ENCODE peak calls at places on chromosomes 1 and 21, in four cellular contexts. K is fibroblast of mammary gland, U is BJ, R is kidney. S is an unnamed sample.
A peak's percentile ranks its signal among the peaks of the same experiment; 100 is the strongest.

GRCh38 chr1:23793018-23793781 is 2.3 kb downstream of the LYPLA2 start:
- DNase-seq in K (peak; percentile 60), U (no peak), R (peak; percentile 83), S (peak; percentile 49)

GRCh38 chr1:204513117-204513716 is 3.0 kb upstream of the MDM4 start:
- DNase-seq in K (no peak), U (no peak), R (no peak), S (no peak)

GRCh38 chr1:158203693-158204457 is 23.2 kb downstream of the CD1D start:
- DNase-seq in K (peak; percentile 73), U (no peak), R (no peak), S (peak; percentile 81)

GRCh38 chr1:86965012-86965826 is 50.8 kb downstream of the HS2ST1 start:
- DNase-seq in K (peak; percentile 55), U (no peak), R (no peak), S (peak; percentile 73)

GRCh38 chr1:178768423-178768822 is 43.4 kb downstream of the RALGPS2 start:
- DNase-seq in K (peak; percentile 53), U (no peak), R (no peak), S (peak; percentile 50)

GRCh38 chr1:216851073-216851472 is 127.8 kb upstream of the ESRRG start:
- DNase-seq in K (no peak), U (no peak), R (no peak), S (no peak)

GRCh38 chr1:184567648-184568047 is 180.8 kb downstream of the C1orf21 start:
- DNase-seq in K (no peak), U (no peak), R (no peak), S (peak; percentile 60)

GRCh38 chr1:157117527-157118057 is 18.0 kb upstream of the ETV3L start:
- DNase-seq in K (no peak), U (no peak), R (no peak), S (no peak)

GRCh38 chr1:107480548-107480947 is 339.7 kb downstream of the NTNG1 start:
- DNase-seq in K (no peak), U (no peak), R (peak; percentile 64), S (no peak)

GRCh38 chr1:187848321-187848720 is 1019.6 kb downstream of the PLA2G4A start:
- DNase-seq in K (no peak), U (no peak), R (no peak), S (peak; percentile 5)

GRCh38 chr1:115557715-115558114 is 84.1 kb upstream of the VANGL1 start:
- DNase-seq in K (no peak), U (no peak), R (no peak), S (no peak)

GRCh38 chr1:206895320-206895719 is 1.9 kb upstream of the IL24 start:
- DNase-seq in K (no peak), U (no peak), R (no peak), S (no peak)

GRCh38 chr1:101288491-101288944 is 51.7 kb downstream of the S1PR1 start:
- DNase-seq in K (peak; percentile 91), U (peak; percentile 60), R (no peak), S (peak; percentile 94)

GRCh38 chr21:14972678-14973077 is 92.1 kb downstream of the NRIP1 start:
- DNase-seq in K (no peak), U (no peak), R (no peak), S (no peak)

GRCh38 chr1:116036255-116036654 is 59.9 kb downstream of the SLC22A15 start:
- DNase-seq in K (no peak), U (no peak), R (no peak), S (no peak)

GRCh38 chr1:49995734-49996133 is 28.0 kb downstream of the AGBL4 start:
- DNase-seq in K (no peak), U (no peak), R (no peak), S (no peak)

GRCh38 chr1:63601912-63602311 is 8.7 kb downstream of the PGM1 start:
- DNase-seq in K (no peak), U (no peak), R (no peak), S (no peak)

GRCh38 chr1:117616356-117616755 is 10.5 kb downstream of the TENT5C start:
- DNase-seq in K (no peak), U (no peak), R (peak; percentile 71), S (no peak)

GRCh38 chr1:117615474-117615873 is 9.6 kb downstream of the TENT5C start:
- DNase-seq in K (no peak), U (no peak), R (no peak), S (no peak)

GRCh38 chr1:117613249-117613968 is 7.6 kb downstream of the TENT5C start:
- DNase-seq in K (peak; percentile 22), U (no peak), R (no peak), S (no peak)

GRCh38 chr1:117612517-117613248 is 6.8 kb downstream of the TENT5C start:
- DNase-seq in K (peak; percentile 87), U (peak; percentile 49), R (no peak), S (no peak)

GRCh38 chr1:117613969-117614865 is 8.4 kb downstream of the TENT5C start:
- DNase-seq in K (no peak), U (no peak), R (no peak), S (no peak)
- H3K4me3 ChIP-seq in K (no peak overlapping the region), U (no peak overlapping the region), R (peak overlapping the region; percentile 36), S (no peak overlapping the region)

GRCh38 chr1:214280386-214281029 is 451 bp upstream of the SMYD2 start:
- DNase-seq in K (peak; percentile 43), U (no peak), R (peak; percentile 82), S (peak; percentile 50)
- TF ChIP-seq CTCF in K (no peak), U (no peak), R (no peak), S (no peak)

GRCh38 chr1:11873395-11873794 is 14.7 kb upstream of the NPPB start:
- DNase-seq in K (no peak), U (no peak), R (no peak), S (no peak)

GRCh38 chr1:11874624-11875023 is 15.9 kb upstream of the NPPB start:
- DNase-seq in K (no peak), U (no peak), R (peak; percentile 81), S (no peak)

GRCh38 chr1:11873954-11874562 is 15.3 kb upstream of the NPPB start:
- DNase-seq in K (no peak), U (no peak), R (peak; percentile 95), S (no peak)

GRCh38 chr1:11878081-11878890 is 19.5 kb upstream of the NPPB start:
- DNase-seq in K (no peak), U (no peak), R (no peak), S (no peak)

DNA sequence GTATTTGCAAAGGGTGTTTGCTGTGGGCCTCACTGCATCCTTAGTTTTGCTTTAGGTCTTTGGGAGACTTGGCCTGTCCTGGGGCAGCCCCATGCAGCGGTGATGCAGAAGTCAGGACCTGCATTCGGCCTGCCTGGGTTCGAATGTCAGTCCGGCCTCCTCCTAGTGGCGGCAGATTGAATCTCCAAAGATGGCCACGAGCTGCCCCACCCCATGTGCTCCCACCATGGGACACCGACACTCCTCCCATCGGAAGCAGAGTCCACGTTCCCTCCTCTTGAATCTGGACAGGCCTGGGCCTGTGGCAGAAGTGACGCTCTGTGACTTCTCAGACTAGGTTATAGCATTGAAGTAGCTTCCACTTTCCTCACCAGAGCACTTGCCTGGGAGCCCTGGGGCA is 16.3 kb upstream of the NPPB start:
- DNase-seq in K (no peak), U (no peak), R (no peak), S (no peak)
- H3K4me3 ChIP-seq in K (no peak overlapping the region), U (no peak overlapping the region), R (no peak overlapping the region), S (no peak overlapping the region)

GRCh38 chr1:233172201-233172600 is 123.3 kb downstream of the PCNX2 start:
- DNase-seq in K (peak; percentile 50), U (no peak), R (no peak), S (peak; percentile 72)
- TF ChIP-seq CTCF in K (peak; percentile 26), U (no peak), R (no peak), S (peak; percentile 34)

DNA sequence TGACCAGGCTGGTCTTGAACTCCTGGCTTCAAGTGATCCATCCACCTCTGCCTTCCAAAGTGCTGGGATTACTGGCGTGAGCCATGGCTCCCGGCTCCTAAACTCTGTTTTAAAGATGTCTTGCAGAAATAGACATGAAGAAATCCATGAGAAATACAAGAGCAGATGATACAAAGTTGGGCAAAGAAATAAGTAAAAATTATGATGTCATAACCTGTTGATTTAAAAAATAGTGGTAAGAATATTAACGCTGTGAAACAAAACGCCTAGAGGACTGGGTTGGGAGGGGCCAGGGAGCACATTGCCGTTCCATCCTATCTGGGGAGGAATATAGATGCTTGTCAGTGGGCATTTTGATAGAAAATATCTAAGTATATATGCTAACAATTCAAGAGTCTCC is 1.2 kb upstream of the ITGB2 start:
- DNase-seq in K (no peak), U (no peak), R (no peak), S (no peak)
- H3K4me3 ChIP-seq in K (no peak overlapping the region), U (no peak overlapping the region), R (no peak overlapping the region), S (no peak overlapping the region)

DNA sequence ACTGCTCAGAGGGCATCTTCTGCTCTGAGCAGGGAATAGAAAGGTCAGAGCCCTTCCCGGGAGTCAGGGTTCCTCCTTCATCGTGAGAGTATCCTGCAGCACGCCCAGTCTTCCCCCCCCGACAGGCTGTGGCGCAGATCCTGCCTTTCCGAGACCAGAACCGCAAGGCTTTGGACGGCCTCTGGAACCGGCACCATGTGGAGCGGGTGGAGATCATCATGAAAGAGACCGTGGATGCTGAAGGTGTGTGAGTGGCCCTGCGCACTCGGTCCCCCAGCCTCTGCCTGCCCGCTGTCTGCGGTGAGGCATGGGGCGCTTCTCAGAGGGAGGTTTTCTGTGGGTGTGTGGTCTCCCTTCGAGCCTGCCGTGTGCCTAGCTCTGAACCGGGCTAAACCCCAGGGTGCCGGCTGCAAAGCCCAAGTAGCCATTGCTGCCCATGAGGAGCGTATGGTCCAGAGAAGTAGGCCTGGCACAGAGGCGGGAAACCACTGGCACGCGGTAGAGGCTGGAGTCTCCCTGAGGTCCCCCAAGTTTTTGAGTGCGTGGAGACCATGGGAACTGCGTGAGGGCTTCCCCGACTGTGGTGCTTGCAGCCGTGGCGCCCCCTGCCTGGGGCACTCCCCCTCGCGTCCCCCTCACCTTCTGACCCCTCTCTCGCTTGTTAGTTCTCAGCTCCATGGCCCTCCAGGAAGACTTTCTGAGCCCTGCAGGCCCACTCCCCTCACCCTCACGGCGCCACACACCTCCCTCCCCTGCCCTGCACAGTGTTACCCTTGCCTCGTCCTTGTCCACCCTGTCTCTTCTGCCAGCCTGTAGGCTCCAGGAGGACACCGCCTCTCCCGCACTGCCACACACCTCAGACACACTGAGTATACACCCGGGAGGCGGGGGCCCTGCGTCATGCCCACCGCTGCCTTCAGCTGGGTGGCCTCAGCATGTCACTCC is 12.5 kb downstream of the H6PD start:
- DNase-seq in K (no peak), U (no peak), R (no peak), S (no peak)
- TF ChIP-seq CTCF in K (no peak), U (no peak), R (no peak), S (no peak)